ENCODE peak calls at places on chromosome 2, in seven cellular contexts. K is right lobe of liver, L is adrenal gland, T is NB4, X is Peyer's patch, B is ovary, E is A549. D is an unnamed sample.

GRCh38 chr2:19835818-19836281 is 65.9 kb downstream of the TTC32 start:
- DNase-seq in K (no peak), L (no peak), T (no peak), X (no peak), B (no peak), E (no peak), D (no peak)

GRCh38 chr2:111522231-111522768 is 361.7 kb downstream of the ANAPC1 start:
- DNase-seq in K (no peak), L (no peak), T (no peak), X (no peak), B (no peak), E (no peak), D (no peak)

GRCh38 chr2:46922049-46922448 is 6.4 kb upstream of the MCFD2 start:
- DNase-seq in K (no peak), L (no peak), T (no peak), X (no peak), B (no peak), E (no peak), D (no peak)

GRCh38 chr2:232865165-232865564 is 4.9 kb upstream of the SNORC start:
- DNase-seq in K (no peak), L (no peak), T (no peak), X (no peak), B (no peak), E (no peak), D (no peak)

GRCh38 chr2:72781500-72781899 is 44.3 kb downstream of the EXOC6B start:
- DNase-seq in K (no peak), L (no peak), T (peak; percentile 18), X (no peak), B (no peak), E (no peak), D (no peak)

GRCh38 chr2:174654429-174654941 is 56.9 kb upstream of the WIPF1 start:
- DNase-seq in K (no peak), L (no peak), T (no peak), X (no peak), B (no peak), E (no peak), D (no peak)

GRCh38 chr2:197209742-197210408 is 100.7 kb downstream of the ANKRD44 start:
- DNase-seq in K (no peak), L (no peak), T (peak; percentile 30), X (no peak), B (no peak), E (no peak), D (peak; percentile 20)

GRCh38 chr2:98710709-98711108 is 20.2 kb downstream of the MGAT4A start:
- DNase-seq in K (no peak), L (no peak), T (peak; percentile 48), X (no peak), B (no peak), E (no peak), D (no peak)

GRCh38 chr2:176931588-176932563 is 280.7 kb upstream of the HNRNPA3 start:
- DNase-seq in K (no peak), L (no peak), T (peak; percentile 15), X (no peak), B (no peak), E (peak; percentile 11), D (peak; percentile 71)

GRCh38 chr2:67277450-67277849 is 119.7 kb upstream of the ETAA1 start:
- DNase-seq in K (peak; percentile 19), L (no peak), T (no peak), X (peak; percentile 82), B (no peak), E (no peak), D (no peak)

GRCh38 chr2:88603146-88603545 is 24.1 kb downstream of the EIF2AK3 start:
- DNase-seq in K (no peak), L (no peak), T (no peak), X (no peak), B (no peak), E (no peak), D (no peak)

DNA sequence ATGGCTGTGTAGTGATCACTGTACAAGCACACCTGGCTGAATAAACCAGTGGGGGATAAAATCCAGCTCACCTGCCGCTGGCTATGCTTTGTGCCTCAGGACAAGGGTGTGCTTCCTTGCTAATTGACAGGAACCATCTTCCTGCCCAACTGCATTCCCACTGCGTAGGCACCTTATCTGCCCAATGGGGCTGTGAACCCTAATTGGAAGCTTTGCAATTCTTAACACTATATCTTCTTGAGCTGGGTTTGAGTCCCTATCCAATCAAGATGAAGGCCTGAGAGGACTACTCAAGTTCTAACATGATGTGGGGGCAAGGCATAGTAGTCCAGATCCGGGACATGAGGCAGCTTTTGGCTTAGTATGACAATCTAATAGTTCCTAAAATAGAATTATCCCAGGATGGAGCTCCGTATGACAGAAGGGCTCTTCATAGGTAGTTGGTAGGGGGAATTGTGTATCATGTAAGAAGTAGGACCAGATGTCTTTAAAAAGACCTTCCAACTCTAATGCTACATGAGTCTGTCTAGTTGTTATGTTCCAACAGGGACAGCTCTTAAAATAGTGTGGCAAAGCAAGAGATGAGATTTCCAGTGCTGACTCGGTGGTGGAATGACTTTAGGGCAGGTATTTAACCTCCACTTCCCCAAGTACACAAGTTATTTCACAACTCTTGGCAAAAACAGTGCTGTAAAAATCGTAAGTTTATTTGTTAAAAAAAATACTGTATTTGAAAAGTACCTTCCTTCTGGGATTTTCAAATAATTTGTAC is 2.3 kb upstream of the TMEM150A start:
- DNase-seq in K (no peak), L (no peak), T (no peak), X (no peak), B (no peak), E (no peak), D (no peak)
- TF ChIP-seq POLR2A in K (peak; percentile 26), L (no peak), T (no peak), X (no peak), B (no peak), E (no peak), D (no peak)

DNA sequence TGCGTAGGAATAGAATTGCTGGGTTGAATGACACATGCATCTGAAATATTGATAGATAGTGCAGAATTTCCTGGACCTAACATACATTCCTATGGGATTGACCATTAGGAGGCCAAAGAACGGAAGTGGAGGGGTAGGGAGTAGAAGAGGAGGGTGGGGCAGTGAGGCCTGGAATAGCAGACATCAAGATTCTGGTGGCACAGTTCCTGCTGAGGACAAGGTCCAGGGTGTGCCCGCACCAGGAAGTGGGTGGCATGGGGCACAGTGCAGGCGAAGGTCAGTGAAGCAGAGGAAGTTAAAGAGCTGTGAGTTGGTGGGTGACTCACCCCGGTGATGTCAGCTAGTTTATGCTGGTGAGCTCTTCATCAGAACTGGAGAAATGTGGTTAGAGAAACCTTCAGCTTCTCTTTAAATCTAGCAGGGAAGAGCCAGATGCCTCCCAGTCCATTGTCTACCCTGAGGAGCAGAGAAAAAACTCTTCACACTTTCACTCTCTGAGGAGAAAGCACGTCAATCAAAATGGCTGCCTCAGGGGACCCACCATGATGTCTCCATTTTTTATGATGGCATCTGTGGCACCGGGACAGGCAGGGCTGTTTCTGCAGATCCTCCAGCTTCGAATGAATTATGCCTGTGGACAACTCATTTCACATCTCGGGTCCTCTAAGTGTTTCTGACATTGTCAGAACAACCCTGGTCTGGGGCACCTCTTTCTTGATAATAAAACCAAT is 55.9 kb upstream of the CTLA4 start:
- DNase-seq in K (peak; percentile 93), L (peak; percentile 56), T (peak; percentile 91), X (peak; percentile 90), B (no peak), E (peak; percentile 45), D (peak; percentile 11)
- TF ChIP-seq POLR2A in K (no peak), L (no peak), T (no peak), X (no peak), B (no peak), E (no peak), D (no peak)

GRCh38 chr2:55048925-55049793 is 1.1 kb downstream of the RTN4 start:
- DNase-seq in K (peak; percentile 86), L (peak; percentile 90), T (peak; percentile 90), X (peak; percentile 90), B (peak; percentile 93), E (peak; percentile 80), D (peak; percentile 82)
- TF ChIP-seq POLR2A in K (peak; percentile 10), L (peak; percentile 75), T (peak; percentile 12), X (peak; percentile 46), B (peak; percentile 43), E (peak; percentile 35), D (peak; percentile 64)

GRCh38 chr2:84939426-84940087 is 31.4 kb upstream of the KCMF1 start:
- DNase-seq in K (no peak), L (no peak), T (peak; percentile 89), X (peak; percentile 53), B (no peak), E (no peak), D (no peak)
- TF ChIP-seq POLR2A in K (no peak), L (no peak), T (no peak), X (no peak), B (no peak), E (no peak), D (no peak)

GRCh38 chr2:160737247-160737646 is 243.6 kb upstream of the RBMS1 start:
- DNase-seq in K (no peak), L (no peak), T (no peak), X (no peak), B (no peak), E (no peak), D (no peak)
- TF ChIP-seq POLR2A in K (no peak), L (no peak), T (no peak), X (no peak), B (no peak), E (no peak), D (no peak)